ENCODE peak calls at places on chromosomes 3 and 15, in four cellular contexts. Z, A, L and D are unnamed samples.

GRCh38 chr3:19946291-19946831 is 536 bp upstream of the RAB5A start:
- DNase-seq in L (no peak), Z (no peak), A (no peak), D (no peak)

GRCh38 chr3:71752911-71753715 is 542 bp upstream of the GPR27 start:
- DNase-seq in A (no peak), L (no peak), Z (no peak), D (no peak)

GRCh38 chr3:56323986-56324420 is 144.3 kb downstream of the ERC2 start:
- DNase-seq in Z (no peak), A (no peak), L (no peak), D (no peak)

GRCh38 chr15:71043373-71043772 is 71.9 kb upstream of the THSD4 start:
- DNase-seq in A (no peak), Z (no peak), L (no peak), D (no peak)

GRCh38 chr3:38576131-38577088 is 73.1 kb downstream of the SCN5A start:
- DNase-seq in A (peak; percentile 77), L (peak; percentile 17), Z (no peak), D (peak; percentile 4)

GRCh38 chr15:93584021-93584420 is 495.0 kb upstream of the RGMA start:
- DNase-seq in Z (no peak), A (no peak), L (no peak), D (no peak)

GRCh38 chr3:50603261-50604109 is 8.1 kb downstream of the CISH start:
- DNase-seq in L (no peak), Z (no peak), A (no peak), D (no peak)

GRCh38 chr3:154956815-154957214 is 123.3 kb upstream of the MME start:
- DNase-seq in Z (no peak), L (no peak), A (no peak), D (no peak)

GRCh38 chr3:100257601-100258000 is 3.2 kb upstream of the TBC1D23 start:
- DNase-seq in Z (no peak), L (no peak), A (no peak), D (no peak)

GRCh38 chr3:9581742-9582141 is 28.1 kb upstream of the LHFPL4 start:
- DNase-seq in L (no peak), A (no peak), Z (no peak), D (no peak)

GRCh38 chr3:105842943-105843342 is 25.9 kb downstream of the CBLB start:
- DNase-seq in A (no peak), L (no peak), Z (no peak), D (no peak)

GRCh38 chr3:136989781-136990524 is 32.2 kb downstream of the IL20RB start:
- DNase-seq in Z (no peak), A (no peak), L (no peak), D (peak; percentile 35)

GRCh38 chr3:38805765-38806386 is 10.1 kb downstream of the SCN10A start:
- DNase-seq in A (no peak), L (no peak), Z (no peak), D (peak; percentile 18)

GRCh38 chr3:146803746-146804145 is 198.6 kb upstream of the PLSCR5 start:
- DNase-seq in L (no peak), Z (no peak), A (no peak), D (no peak)

GRCh38 chr3:33060609-33061337 is 36.2 kb downstream of the GLB1 start:
- DNase-seq in Z (no peak), L (peak; percentile 94), A (no peak), D (peak; percentile 21)

GRCh38 chr3:32313723-32314473 is 75.4 kb downstream of the CMTM8 start:
- DNase-seq in Z (no peak), A (no peak), L (no peak), D (no peak)

GRCh38 chr3:113914646-113915045 is 33.2 kb upstream of the ZDHHC23 start:
- DNase-seq in L (no peak), A (no peak), Z (no peak), D (no peak)

GRCh38 chr3:106333911-106334618 is 465.3 kb upstream of the CBLB start:
- DNase-seq in Z (no peak), A (no peak), L (no peak), D (no peak)

GRCh38 chr15:101641894-101642293 is 10.3 kb downstream of the TM2D3 start:
- DNase-seq in Z (no peak), L (no peak), A (no peak), D (no peak)
- TF ChIP-seq EP300 in Z (no peak), L (no peak), A (no peak), D (no peak)

DNA sequence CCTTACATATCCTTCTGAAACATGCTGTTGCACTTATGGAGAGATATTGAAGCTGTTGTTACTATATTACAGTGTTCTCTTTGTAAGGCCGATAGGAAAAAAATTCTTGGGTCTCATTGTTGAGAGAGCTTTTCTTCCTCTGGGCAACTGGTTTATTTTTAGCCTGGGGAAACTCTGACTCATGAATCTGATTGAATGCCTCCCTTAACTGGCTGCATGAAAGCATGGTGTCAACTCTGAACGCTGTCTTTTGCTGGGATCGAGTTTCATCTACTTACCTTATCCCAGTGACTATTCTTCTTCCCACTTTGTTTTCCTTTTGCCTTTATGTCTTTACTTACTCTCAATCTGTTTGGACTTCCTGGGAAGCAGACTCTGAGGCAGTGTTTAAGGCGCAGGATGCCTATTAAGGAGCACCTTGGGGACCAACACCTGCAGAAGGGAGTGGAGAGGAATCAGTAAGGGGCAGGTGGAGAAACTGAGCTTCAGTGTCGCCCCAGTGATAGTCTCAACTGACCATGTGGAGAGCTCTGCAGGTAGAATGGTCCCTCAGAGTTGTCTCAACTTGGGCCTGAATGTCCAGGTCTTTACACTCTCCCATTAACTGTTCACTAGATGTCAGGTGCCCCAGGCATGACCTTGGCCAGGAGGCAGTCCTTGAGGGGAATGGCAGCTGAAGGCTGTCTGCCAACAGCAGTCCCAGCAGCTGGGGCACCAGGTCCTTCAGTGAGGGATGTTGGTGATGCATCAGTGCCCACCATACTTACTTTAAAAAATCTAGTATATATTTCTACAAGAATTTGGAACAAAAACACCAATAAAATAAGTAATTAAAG is 88.9 kb upstream of the CCNL1 start:
- DNase-seq in Z (no peak), L (no peak), A (no peak), D (no peak)
- TF ChIP-seq POLR2AphosphoS5 in Z (peak; percentile 36), L (no peak), A (no peak), D (peak; percentile 24)

GRCh38 chr3:75906555-75907112 is 121.3 kb upstream of the ZNF717 start:
- DNase-seq in Z (peak; percentile 62), A (peak; percentile 75), L (no peak), D (no peak)
- H3K27me3 ChIP-seq in Z (peaks cover 17% of the 10 kb centered on the region), A (peaks cover 4% of the 10 kb centered on the region), L (peaks cover 9% of the 10 kb centered on the region), D (peaks cover 4% of the 10 kb centered on the region)

GRCh38 chr3:15645740-15646490 is 44.4 kb downstream of the BTD start:
- DNase-seq in A (no peak), L (no peak), Z (peak; percentile 83), D (no peak)
- TF ChIP-seq EP300 in A (no peak), L (no peak), Z (peak; percentile 7), D (no peak)